ENCODE peak calls at places on chromosomes 5 and 9, in six cellular contexts. F is H7; P is DND-41; S is CD8-positive, alpha-beta memory T cell; V is fibroblast of the conjunctiva; R is esophagus squamous epithelium. L is an unnamed sample.
A peak's percentile ranks its signal among the peaks of the same experiment; 100 is the strongest.

GRCh38 chr5:158589939-158590338 is 509.8 kb downstream of the EBF1 start:
- DNase-seq in F (no peak), P (peak; percentile 80), R (no peak), S (no peak), V (no peak), L (peak; percentile 80)

GRCh38 chr5:140855772-140856674 is at the start of gene PCDHA10:
- DNase-seq in F (peak; percentile 75), V (no peak), R (no peak), P (no peak), S (no peak), L (peak; percentile 9)

GRCh38 chr5:107670927-107671741 is at the start of gene EFNA5:
- DNase-seq in F (peak; percentile 72), V (no peak), P (peak; percentile 74), R (no peak), S (no peak), L (peak; percentile 44)

GRCh38 chr5:143229896-143230675 is 173.4 kb downstream of the NR3C1 start:
- DNase-seq in S (peak; percentile 62), F (peak; percentile 39), R (no peak), P (peak; percentile 74), V (no peak), L (peak; percentile 91)

GRCh38 chr9:134724231-134724911 is 82.8 kb downstream of the COL5A1 start:
- DNase-seq in F (no peak), S (no peak), P (no peak), V (no peak), R (no peak), L (no peak)

GRCh38 chr5:87069974-87070608 is 197.6 kb upstream of the RASA1 start:
- DNase-seq in V (peak; percentile 51), R (no peak), P (no peak), F (no peak), S (peak; percentile 44), L (no peak)

GRCh38 chr5:143560378-143560777 is 156.9 kb upstream of the NR3C1 start:
- DNase-seq in F (no peak), P (no peak), R (no peak), V (no peak), S (no peak), L (no peak)

GRCh38 chr5:66757219-66757833 is 161.1 kb downstream of the MAST4 start:
- DNase-seq in S (no peak), P (peak; percentile 61), R (no peak), V (peak; percentile 60), F (no peak), L (peak; percentile 35)

GRCh38 chr5:98433022-98433421 is 340.4 kb upstream of the RGMB start:
- DNase-seq in R (no peak), V (no peak), F (no peak), P (no peak), S (no peak), L (no peak)

GRCh38 chr9:114629563-114630090 is 18.5 kb downstream of the TMEM268 start:
- DNase-seq in F (no peak), P (no peak), R (no peak), V (no peak), S (no peak), L (no peak)

GRCh38 chr5:132459983-132460834 is 30.4 kb downstream of the IRF1 start:
- DNase-seq in F (peak; percentile 62), R (no peak), S (no peak), P (peak; percentile 30), V (no peak), L (no peak)

GRCh38 chr5:76081811-76082783 is 1.1 kb upstream of the SV2C start:
- DNase-seq in S (no peak), V (no peak), F (peak; percentile 68), R (no peak), P (no peak), L (no peak)

GRCh38 chr9:126514037-126514821 is 99.5 kb upstream of the LMX1B start:
- DNase-seq in F (peak; percentile 99), R (no peak), S (peak; percentile 73), P (no peak), V (peak; percentile 29), L (no peak)

GRCh38 chr9:131835132-131835910 is 95.4 kb upstream of the RAPGEF1 start:
- DNase-seq in S (no peak), V (no peak), P (no peak), R (no peak), F (peak; percentile 66), L (no peak)

GRCh38 chr5:105475401-105475800 is 1912.8 kb upstream of the NUDT12 start:
- DNase-seq in P (no peak), V (no peak), S (no peak), R (no peak), F (no peak), L (no peak)

GRCh38 chr5:62569466-62569865 is 9.2 kb upstream of the LRRC70 start:
- DNase-seq in F (no peak), S (no peak), P (no peak), V (no peak), R (no peak), L (no peak)

GRCh38 chr5:147393866-147394265 is 116.0 kb downstream of the DPYSL3 start:
- DNase-seq in P (no peak), S (no peak), R (no peak), F (peak; percentile 46), V (no peak), L (no peak)

GRCh38 chr5:41924526-41924871 is 582 bp upstream of the FBXO4 start:
- DNase-seq in V (no peak), S (no peak), R (no peak), P (no peak), F (no peak), L (no peak)

GRCh38 chr9:33139421-33140228 is 27.5 kb downstream of the B4GALT1 start:
- DNase-seq in V (peak; percentile 94), F (peak; percentile 63), P (no peak), R (no peak), S (no peak), L (no peak)

GRCh38 chr5:69083412-69083811 is 10.4 kb upstream of the SLC30A5 start:
- DNase-seq in V (no peak), P (no peak), S (no peak), F (peak; percentile 35), R (no peak), L (no peak)

GRCh38 chr9:135130266-135130976 is 43.0 kb downstream of the OLFM1 start:
- DNase-seq in S (no peak), P (no peak), R (no peak), V (no peak), F (no peak), L (no peak)

GRCh38 chr9:93089481-93089991 is 6.5 kb upstream of the CARD19 start:
- DNase-seq in S (no peak), V (no peak), R (no peak), P (no peak), F (peak; percentile 20), L (no peak)

GRCh38 chr5:176996780-176997179 is 9.8 kb downstream of the UIMC1 start:
- DNase-seq in R (no peak), V (no peak), F (no peak), P (no peak), S (no peak), L (no peak)

GRCh38 chr9:126057461-126057860 is 269.2 kb upstream of the MVB12B start:
- DNase-seq in V (no peak), F (no peak), R (no peak), S (no peak), P (no peak), L (no peak)

GRCh38 chr5:158590936-158591863 is 508.5 kb downstream of the EBF1 start:
- DNase-seq in R (no peak), F (peak; percentile 57), P (no peak), V (peak; percentile 54), S (no peak), L (no peak)

GRCh38 chr5:131394128-131394527 is 130.3 kb downstream of the CDC42SE2 start:
- DNase-seq in S (peak; percentile 65), V (no peak), R (no peak), P (no peak), F (no peak), L (no peak)

GRCh38 chr5:10653751-10654400 is 90.0 kb downstream of the ANKRD33B start:
- DNase-seq in S (no peak), R (no peak), P (no peak), V (no peak), F (peak; percentile 30), L (no peak)

GRCh38 chr9:69674741-69675438 is 2.7 kb upstream of the APBA1 start:
- DNase-seq in F (no peak), R (no peak), P (no peak), S (no peak), V (peak; percentile 67), L (no peak)

GRCh38 chr9:75451045-75451444 is 362.7 kb downstream of the OSTF1 start:
- DNase-seq in F (no peak), R (no peak), S (no peak), V (no peak), P (no peak), L (no peak)

GRCh38 chr9:134553061-134553891 is 88.3 kb upstream of the COL5A1 start:
- DNase-seq in R (no peak), P (no peak), V (no peak), S (no peak), F (peak; percentile 64), L (no peak)

GRCh38 chr9:33042528-33042927 is 17.5 kb downstream of the DNAJA1 start:
- DNase-seq in R (no peak), P (no peak), S (no peak), V (no peak), F (no peak), L (no peak)

L was measured in Jurkat, Clone E6-1.